ENCODE peak calls at places on chromosomes 12 and 14, in ten cellular contexts. V, M, I, E, Q, Y, D, O, G and H are unnamed samples.

GRCh38 chr14:100056431-100056830 is 8.8 kb upstream of the EVL start:
- DNase-seq in I (no peak), M (no peak), E (no peak), O (no peak), D (no peak), G (no peak), Q (no peak), Y (no peak), V (no peak), H (no peak)

GRCh38 chr12:90959538-90960139 is 4.7 kb upstream of the CCER1 start:
- DNase-seq in I (no peak), V (peak; percentile 69), Y (peak; percentile 23), M (no peak), E (no peak), G (peak; percentile 52), D (peak; percentile 62), O (peak; percentile 44), Q (no peak), H (no peak)

GRCh38 chr12:34218193-34219045 is 196.1 kb downstream of the ALG10 start:
- DNase-seq in D (peak; percentile 77), E (peak; percentile 59), V (peak; percentile 3), I (peak; percentile 37), O (peak; percentile 74), Y (no peak), M (peak; percentile 47), Q (peak; percentile 58), G (peak; percentile 49), H (peak; percentile 1)

GRCh38 chr14:39474416-39474911 is 42.2 kb upstream of the FBXO33 start:
- DNase-seq in G (no peak), I (no peak), Y (no peak), M (no peak), E (no peak), O (peak; percentile 43), Q (peak; percentile 13), D (no peak), V (no peak), H (no peak)

GRCh38 chr12:7351177-7351576 is 47.3 kb downstream of the ACSM4 start:
- DNase-seq in M (no peak), Q (no peak), E (no peak), O (no peak), G (no peak), D (no peak), V (no peak), I (no peak), Y (no peak), H (no peak)

GRCh38 chr12:122202017-122202416 is 1.5 kb upstream of the B3GNT4 start:
- DNase-seq in D (no peak), G (no peak), Q (no peak), M (no peak), Y (no peak), E (no peak), V (no peak), I (no peak), O (no peak), H (no peak)

GRCh38 chr14:73211251-73211650 is 26.1 kb upstream of the PAPLN start:
- DNase-seq in M (no peak), G (no peak), I (no peak), D (no peak), Y (no peak), O (no peak), E (no peak), Q (no peak), V (no peak), H (no peak)

GRCh38 chr14:76997257-76997970 is 31.1 kb downstream of the IRF2BPL start:
- DNase-seq in M (no peak), D (no peak), O (no peak), G (no peak), E (no peak), Q (no peak), V (no peak), I (no peak), Y (no peak), H (no peak)

GRCh38 chr12:11763760-11764520 is 114.5 kb downstream of the ETV6 start:
- DNase-seq in G (peak; percentile 90), Y (no peak), I (no peak), V (peak; percentile 45), O (no peak), D (no peak), M (no peak), E (no peak), Q (no peak), H (no peak)

GRCh38 chr14:23610090-23610814 is 25.9 kb upstream of the DHRS2 start:
- DNase-seq in M (no peak), Y (no peak), E (peak; percentile 25), O (no peak), I (no peak), V (no peak), Q (no peak), D (no peak), G (no peak), H (no peak)